ENCODE peak calls at places on chromosomes 16 and 17, in nine cellular contexts. W is head of caudate nucleus, N is M059J, F is frontal cortex, K is uterus, Z is nephron progenitor cell, O is AG09319, I is LoVo, L is PC-3. B is an unnamed sample.

GRCh38 chr16:82133798-82134197 is 36.2 kb downstream of the MPHOSPH6 start:
- DNase-seq in W (no peak), N (no peak), F (no peak), K (no peak), Z (no peak), O (no peak), I (no peak), L (no peak), B (no peak)

GRCh38 chr16:58409316-58409973 is 17.2 kb downstream of the GINS3 start:
- DNase-seq in W (no peak), N (peak), F (no peak), K (peak), Z (no peak), O (peak), I (peak), L (peak), B (peak)

GRCh38 chr16:30077656-30078055 is 1.9 kb downstream of the PPP4C start:
- DNase-seq in W (no peak), N (peak), F (no peak), K (no peak), Z (no peak), O (no peak), I (no peak), L (no peak), B (no peak)

GRCh38 chr17:80892019-80892855 is 99.4 kb upstream of the CHMP6 start:
- DNase-seq in W (peak), N (peak), F (no peak), K (no peak), Z (peak), O (peak), I (peak), L (peak), B (peak)

GRCh38 chr16:84755004-84755672 is 55.3 kb downstream of the USP10 start:
- DNase-seq in W (no peak), N (no peak), F (no peak), K (no peak), Z (no peak), O (no peak), I (no peak), L (no peak), B (no peak)

GRCh38 chr16:9836118-9836736 is 346.0 kb downstream of the GRIN2A start:
- DNase-seq in W (no peak), N (peak), F (no peak), K (no peak), Z (peak), O (no peak), I (peak), L (peak), B (peak)

GRCh38 chr17:49976163-49976827 is 7.3 kb downstream of the DLX4 start:
- DNase-seq in W (no peak), N (peak), F (no peak), K (no peak), Z (no peak), O (no peak), I (no peak), L (no peak), B (no peak)

GRCh38 chr16:55021595-55022475 is 91.2 kb downstream of the IRX5 start:
- DNase-seq in W (no peak), N (peak), F (no peak), K (no peak), Z (no peak), O (no peak), I (peak), L (peak), B (peak)

GRCh38 chr17:75273968-75274708 is 3.1 kb upstream of the MIF4GD start:
- DNase-seq in W (no peak), N (peak), F (no peak), K (no peak), Z (no peak), O (no peak), I (no peak), L (peak), B (no peak)

GRCh38 chr17:66625321-66625767 is 209.6 kb upstream of the CACNG5 start:
- DNase-seq in W (no peak), N (peak), F (no peak), K (no peak), Z (no peak), O (no peak), I (peak), L (peak), B (no peak)